ENCODE peak calls at places on chromosomes 2 and 18, in seven cellular contexts. J is HS-5, Z is HT-29, H is NCI-H748 treated with DMSO at 0.1 percent for 48 hours, M is AG04450, T is ELR, U is hepatic stellate cell. A is an unnamed sample.

GRCh38 chr2:181574321-181574720 is 82.6 kb downstream of the CERKL start:
- DNase-seq in M (no peak), U (no peak), J (no peak), Z (no peak), T (no peak), H (peak), A (no peak)

GRCh38 chr2:25964891-25965290 is 17.4 kb downstream of the KIF3C start:
- DNase-seq in U (no peak), T (peak), M (no peak), J (no peak), H (no peak), Z (no peak), A (no peak)

GRCh38 chr18:63850010-63850409 is 37.5 kb upstream of the SERPINB2 start:
- DNase-seq in T (peak), M (no peak), Z (peak), J (no peak), H (peak), U (no peak), A (no peak)

GRCh38 chr2:241008711-241009121 is 10.3 kb downstream of the SNED1 start:
- DNase-seq in Z (no peak), H (no peak), J (no peak), U (no peak), T (no peak), M (no peak), A (no peak)

GRCh38 chr18:21897811-21898210 is 157.2 kb downstream of the MIB1 start:
- DNase-seq in Z (peak), M (no peak), T (peak), J (peak), H (peak), U (peak), A (peak)

GRCh38 chr18:32920796-32921787 is 148.3 kb upstream of the KLHL14 start:
- DNase-seq in T (peak), Z (peak), H (no peak), U (no peak), M (peak), J (peak), A (no peak)

GRCh38 chr2:119419065-119419464 is 12.6 kb upstream of the TMEM37 start:
- DNase-seq in H (no peak), U (no peak), M (no peak), T (no peak), J (no peak), Z (no peak), A (no peak)

GRCh38 chr2:240322231-240322955 is 113.1 kb upstream of the GPC1 start:
- DNase-seq in H (no peak), Z (no peak), U (no peak), M (peak), T (no peak), J (no peak), A (no peak)

GRCh38 chr2:205785507-205786222 is 103.4 kb downstream of the NRP2 start:
- DNase-seq in M (no peak), H (no peak), J (no peak), T (no peak), Z (no peak), U (no peak), A (no peak)

GRCh38 chr18:58392336-58393000 is 236.4 kb downstream of the ALPK2 start:
- DNase-seq in T (peak), M (no peak), U (no peak), Z (no peak), H (no peak), J (no peak), A (no peak)

GRCh38 chr18:22167471-22168151 is 1.8 kb upstream of the GATA6 start:
- DNase-seq in M (no peak), Z (peak), J (no peak), U (peak), H (no peak), T (peak), A (no peak)

GRCh38 chr2:134177351-134177931 is 76.4 kb upstream of the MGAT5 start:
- DNase-seq in Z (no peak), T (peak), J (no peak), H (peak), U (no peak), M (no peak), A (no peak)

GRCh38 chr2:148000095-148000494 is 20.4 kb downstream of the ORC4 start:
- DNase-seq in U (no peak), M (no peak), T (no peak), Z (no peak), J (no peak), H (no peak), A (no peak)

GRCh38 chr2:174332607-174333001 is 2.1 kb upstream of the SP9 start:
- DNase-seq in T (no peak), U (no peak), H (no peak), M (no peak), Z (peak), J (no peak), A (no peak)

GRCh38 chr18:79576686-79577351 is 102.8 kb upstream of the CTDP1 start:
- DNase-seq in J (no peak), H (no peak), M (no peak), U (no peak), T (no peak), Z (no peak), A (no peak)

GRCh38 chr2:60867848-60868247 is 13.5 kb upstream of the REL start:
- DNase-seq in J (no peak), T (no peak), Z (no peak), M (no peak), U (no peak), H (no peak), A (no peak)

GRCh38 chr2:157897106-157897971 is 21.2 kb upstream of the ACVR1 start:
- DNase-seq in M (no peak), T (no peak), J (no peak), Z (no peak), H (no peak), U (no peak), A (no peak)

GRCh38 chr2:20065885-20066602 is 14.6 kb upstream of the LAPTM4A start:
- DNase-seq in M (no peak), U (peak), H (peak), T (peak), Z (peak), J (no peak), A (no peak)

GRCh38 chr18:35934891-35935290 is 37.6 kb upstream of the RMP24 start:
- DNase-seq in H (no peak), J (no peak), Z (no peak), U (no peak), M (no peak), T (no peak), A (no peak)

GRCh38 chr2:241126201-241126611 is 23.1 kb downstream of the PASK start:
- DNase-seq in H (no peak), J (no peak), M (no peak), Z (no peak), U (no peak), T (no peak), A (no peak)

GRCh38 chr2:11837875-11838734 is 91.7 kb downstream of the LPIN1 start:
- DNase-seq in J (no peak), Z (no peak), U (no peak), T (no peak), H (no peak), M (no peak), A (no peak)

GRCh38 chr2:206958236-206958635 is 18.9 kb downstream of the CPO start:
- DNase-seq in U (no peak), Z (no peak), H (no peak), J (no peak), M (no peak), T (no peak), A (no peak)

GRCh38 chr2:176985871-176986270 is 226.7 kb upstream of the HNRNPA3 start:
- DNase-seq in Z (no peak), H (no peak), M (no peak), J (no peak), T (no peak), U (no peak), A (no peak)

GRCh38 chr18:13548944-13549878 is 177.1 kb downstream of the FAM210A start:
- DNase-seq in T (no peak), H (no peak), U (no peak), M (no peak), Z (no peak), J (no peak), A (no peak)

GRCh38 chr2:177284531-177284930 is 20.0 kb upstream of the NFE2L2 start:
- DNase-seq in U (no peak), T (no peak), Z (no peak), M (no peak), J (no peak), H (no peak), A (peak)

GRCh38 chr2:120793682-120794403 is 58.2 kb downstream of the GLI2 start:
- DNase-seq in H (no peak), T (no peak), U (no peak), M (no peak), J (no peak), Z (no peak), A (no peak)

GRCh38 chr2:134718956-134719814 is at the start of gene TMEM163:
- DNase-seq in J (no peak), T (no peak), M (no peak), U (no peak), Z (no peak), H (no peak), A (no peak)

GRCh38 chr2:170180031-170180566 is 2.2 kb downstream of the MYO3B start:
- DNase-seq in J (no peak), M (no peak), T (no peak), U (no peak), H (no peak), Z (no peak), A (no peak)

GRCh38 chr2:9264301-9264700 is 57.7 kb downstream of the ASAP2 start:
- DNase-seq in H (no peak), T (peak), M (no peak), Z (no peak), U (peak), J (no peak), A (no peak)

GRCh38 chr2:5540856-5541255 is 151.3 kb upstream of the SOX11 start:
- DNase-seq in T (no peak), Z (no peak), J (no peak), M (no peak), U (no peak), H (no peak), A (no peak)

GRCh38 chr18:48079885-48080284 is 149.4 kb upstream of the SMAD2 start:
- DNase-seq in M (no peak), J (no peak), H (no peak), Z (no peak), U (no peak), T (no peak), A (no peak)

GRCh38 chr2:212766921-212767320 is 228.3 kb upstream of the ERBB4 start:
- DNase-seq in U (no peak), Z (peak), M (no peak), T (no peak), J (no peak), H (peak), A (no peak)

GRCh38 chr2:133287709-133288108 is 280.6 kb downstream of the NCKAP5 start:
- DNase-seq in Z (no peak), J (no peak), H (no peak), T (peak), U (peak), M (peak), A (no peak)

GRCh38 chr2:234681206-234681605 is 184.3 kb upstream of the ARL4C start:
- DNase-seq in Z (no peak), J (no peak), H (peak), M (no peak), U (no peak), T (no peak), A (no peak)

GRCh38 chr2:25368650-25369049 is 26.9 kb upstream of the DNMT3A start:
- DNase-seq in H (no peak), T (no peak), U (no peak), M (no peak), Z (no peak), J (no peak), A (no peak)

GRCh38 chr2:63537306-63537705 is 51.0 kb downstream of the WDPCP start:
- DNase-seq in T (peak), H (no peak), Z (no peak), J (peak), M (no peak), U (no peak), A (no peak)

GRCh38 chr2:101630224-101630949 is 67.1 kb upstream of the MAP4K4 start:
- DNase-seq in J (no peak), U (no peak), M (no peak), Z (peak), T (no peak), H (no peak), A (no peak)

GRCh38 chr2:231710751-231711676 is 2.7 kb downstream of the PTMA start:
- DNase-seq in M (no peak), J (no peak), Z (peak), H (no peak), T (peak), U (no peak), A (no peak)

GRCh38 chr2:39068757-39069515 is 51.9 kb downstream of the SOS1 start:
- DNase-seq in J (no peak), Z (no peak), H (no peak), M (no peak), U (no peak), T (peak), A (no peak)

A was measured in D721Med.